ENCODE peak calls at places on chromosomes 12 and 14, in four cellular contexts. U is Jurkat, Clone E6-1; F is mucosa of descending colon; A is T-cell. I is an unnamed sample.

GRCh38 chr14:33165926-33166289 is 227.2 kb downstream of the NPAS3 start:
- DNase-seq in A (no peak), U (no peak), F (no peak), I (no peak)

GRCh38 chr14:74141703-74142102 is 56.9 kb downstream of the LIN52 start:
- DNase-seq in U (no peak), F (no peak), A (no peak), I (no peak)

GRCh38 chr12:129676411-129676810 is 227.4 kb downstream of the TMEM132D start:
- DNase-seq in F (no peak), U (no peak), A (no peak), I (no peak)

GRCh38 chr12:77925536-77926108 is 94.9 kb downstream of the NAV3 start:
- DNase-seq in U (peak; percentile 63), A (no peak), F (peak; percentile 48), I (peak; percentile 63)

GRCh38 chr14:22838631-22839041 is 2.3 kb downstream of the MMP14 start:
- DNase-seq in F (peak; percentile 61), U (no peak), A (no peak), I (peak; percentile 47)

GRCh38 chr14:102419716-102420115 is 57.0 kb downstream of the TECPR2 start:
- DNase-seq in F (no peak), A (no peak), U (no peak), I (no peak)

GRCh38 chr14:95151561-95151960 is 5.8 kb downstream of the DICER1 start:
- DNase-seq in F (no peak), A (no peak), U (no peak), I (no peak)

GRCh38 chr12:46071769-46072624 is 81.6 kb upstream of the SCAF11 start:
- DNase-seq in A (peak; percentile 50), U (peak; percentile 53), F (peak; percentile 62), I (peak; percentile 56)

GRCh38 chr12:105279460-105280056 is 43.6 kb upstream of the APPL2 start:
- DNase-seq in A (peak; percentile 10), U (peak; percentile 52), F (no peak), I (peak; percentile 35)

GRCh38 chr12:111448266-111448830 is 42.6 kb downstream of the SH2B3 start:
- DNase-seq in A (no peak), U (no peak), F (peak; percentile 26), I (no peak)

GRCh38 chr12:48788852-48789775 is at the start of gene ADCY6:
- DNase-seq in A (no peak), U (no peak), F (peak; percentile 88), I (peak; percentile 60)

GRCh38 chr14:63705561-63706070 is 22.2 kb downstream of the SGPP1 start:
- DNase-seq in A (no peak), F (no peak), U (no peak), I (no peak)

GRCh38 chr12:78419513-78419912 is 445.1 kb upstream of the SYT1 start:
- DNase-seq in U (no peak), F (no peak), A (no peak), I (no peak)

GRCh38 chr12:121373748-121374147 is 21.5 kb upstream of the ANAPC5 start:
- DNase-seq in U (no peak), A (no peak), F (no peak), I (no peak)

GRCh38 chr12:4984344-4984743 is 59.3 kb upstream of the KCNA5 start:
- DNase-seq in F (no peak), A (no peak), U (no peak), I (no peak)